ENCODE peak calls at places on chromosomes 16 and 17, in six cellular contexts. One of them, this sample, is unnamed.
A peak's percentile ranks its signal among the peaks of the same experiment; 100 is the strongest.

GRCh38 chr16:695355-696089 is 5.3 kb upstream of the WDR24 start:
- DNase-seq in fibroblast of lung: no peak
- DNase-seq in lung: no peak
- DNase-seq in Peyer's patch: peak; percentile 87
- DNase-seq in left ventricle myocardium inferior: no peak
- DNase-seq in AG09309: no peak
- DNase-seq in this sample: peak; percentile 94

GRCh38 chr17:50063516-50064252 is 7.8 kb downstream of the ITGA3 start:
- DNase-seq in fibroblast of lung: no peak
- DNase-seq in lung: no peak
- DNase-seq in Peyer's patch: no peak
- DNase-seq in left ventricle myocardium inferior: no peak
- DNase-seq in AG09309: no peak
- DNase-seq in this sample: peak; percentile 92

GRCh38 chr17:6506679-6507231 is 49.6 kb downstream of the PITPNM3 start:
- DNase-seq in fibroblast of lung: peak; percentile 15
- DNase-seq in lung: peak; percentile 46
- DNase-seq in Peyer's patch: peak; percentile 60
- DNase-seq in left ventricle myocardium inferior: no peak
- DNase-seq in AG09309: no peak
- DNase-seq in this sample: peak; percentile 89

GRCh38 chr16:71542377-71542776 is 16.2 kb downstream of the CHST4 start:
- DNase-seq in fibroblast of lung: peak; percentile 6
- DNase-seq in lung: peak; percentile 39
- DNase-seq in Peyer's patch: peak; percentile 61
- DNase-seq in left ventricle myocardium inferior: peak; percentile 18
- DNase-seq in AG09309: no peak
- DNase-seq in this sample: peak; percentile 46

GRCh38 chr17:82435601-82436583 is 14.7 kb downstream of the CYBC1 start:
- DNase-seq in fibroblast of lung: no peak
- DNase-seq in lung: no peak
- DNase-seq in Peyer's patch: no peak
- DNase-seq in left ventricle myocardium inferior: no peak
- DNase-seq in AG09309: no peak
- DNase-seq in this sample: peak; percentile 87

GRCh38 chr16:89670496-89671431 is 13.1 kb downstream of the SPATA33 start:
- DNase-seq in fibroblast of lung: peak; percentile 43
- DNase-seq in lung: no peak
- DNase-seq in Peyer's patch: no peak
- DNase-seq in left ventricle myocardium inferior: no peak
- DNase-seq in AG09309: no peak
- DNase-seq in this sample: peak; percentile 92

GRCh38 chr16:4877298-4877685 is 30.0 kb downstream of the UBN1 start:
- DNase-seq in fibroblast of lung: no peak
- DNase-seq in lung: no peak
- DNase-seq in Peyer's patch: no peak
- DNase-seq in left ventricle myocardium inferior: no peak
- DNase-seq in AG09309: no peak
- DNase-seq in this sample: peak; percentile 52

GRCh38 chr17:6303664-6304063 is 131.3 kb downstream of the AIPL1 start:
- DNase-seq in fibroblast of lung: peak; percentile 1
- DNase-seq in lung: no peak
- DNase-seq in Peyer's patch: no peak
- DNase-seq in left ventricle myocardium inferior: peak; percentile 23
- DNase-seq in AG09309: no peak
- DNase-seq in this sample: no peak

GRCh38 chr17:16889088-16889465 is 82.8 kb downstream of the TNFRSF13B start:
- DNase-seq in fibroblast of lung: no peak
- DNase-seq in lung: no peak
- DNase-seq in Peyer's patch: no peak
- DNase-seq in left ventricle myocardium inferior: no peak
- DNase-seq in AG09309: no peak
- DNase-seq in this sample: no peak

GRCh38 chr17:59154721-59155438 is at the start of gene SKA2:
- DNase-seq in fibroblast of lung: no peak
- DNase-seq in lung: peak; percentile 97
- DNase-seq in Peyer's patch: peak; percentile 96
- DNase-seq in left ventricle myocardium inferior: peak; percentile 96
- DNase-seq in AG09309: no peak
- DNase-seq in this sample: peak; percentile 65

GRCh38 chr17:81656835-81657234 is 493 bp upstream of the PDE6G start:
- DNase-seq in fibroblast of lung: no peak
- DNase-seq in lung: no peak
- DNase-seq in Peyer's patch: no peak
- DNase-seq in left ventricle myocardium inferior: no peak
- DNase-seq in AG09309: no peak
- DNase-seq in this sample: peak; percentile 62

GRCh38 chr16:27223701-27224100 is 20.4 kb downstream of the KDM8 start:
- DNase-seq in fibroblast of lung: no peak
- DNase-seq in lung: no peak
- DNase-seq in Peyer's patch: no peak
- DNase-seq in left ventricle myocardium inferior: no peak
- DNase-seq in AG09309: no peak
- DNase-seq in this sample: peak; percentile 27

GRCh38 chr17:35890774-35891155 is 10.6 kb upstream of the CCL5 start:
- DNase-seq in fibroblast of lung: no peak
- DNase-seq in lung: peak; percentile 29
- DNase-seq in Peyer's patch: no peak
- DNase-seq in left ventricle myocardium inferior: no peak
- DNase-seq in AG09309: no peak
- DNase-seq in this sample: no peak

GRCh38 chr16:22373662-22374310 is 633 bp downstream of the CDR2 start:
- DNase-seq in fibroblast of lung: no peak
- DNase-seq in lung: peak; percentile 41
- DNase-seq in Peyer's patch: peak; percentile 78
- DNase-seq in left ventricle myocardium inferior: peak; percentile 48
- DNase-seq in AG09309: no peak
- DNase-seq in this sample: no peak

GRCh38 chr16:66858740-66859396 is 14.7 kb downstream of the CA7 start:
- DNase-seq in fibroblast of lung: peak; percentile 28
- DNase-seq in lung: peak; percentile 73
- DNase-seq in Peyer's patch: no peak
- DNase-seq in left ventricle myocardium inferior: peak; percentile 71
- DNase-seq in AG09309: no peak
- DNase-seq in this sample: peak; percentile 80

GRCh38 chr16:66270333-66270927 is 96.1 kb upstream of the CDH5 start:
- DNase-seq in fibroblast of lung: peak; percentile 67
- DNase-seq in lung: peak; percentile 67
- DNase-seq in Peyer's patch: peak; percentile 75
- DNase-seq in left ventricle myocardium inferior: peak; percentile 71
- DNase-seq in AG09309: no peak
- DNase-seq in this sample: peak; percentile 97

GRCh38 chr16:56113223-56113622 is 78.1 kb upstream of the GNAO1 start:
- DNase-seq in fibroblast of lung: no peak
- DNase-seq in lung: no peak
- DNase-seq in Peyer's patch: no peak
- DNase-seq in left ventricle myocardium inferior: peak; percentile 18
- DNase-seq in AG09309: no peak
- DNase-seq in this sample: no peak

GRCh38 chr16:86343111-86343642 is 167.2 kb upstream of the FOXF1 start:
- DNase-seq in fibroblast of lung: peak; percentile 94
- DNase-seq in lung: no peak
- DNase-seq in Peyer's patch: no peak
- DNase-seq in left ventricle myocardium inferior: peak; percentile 24
- DNase-seq in AG09309: no peak
- DNase-seq in this sample: no peak

DNA sequence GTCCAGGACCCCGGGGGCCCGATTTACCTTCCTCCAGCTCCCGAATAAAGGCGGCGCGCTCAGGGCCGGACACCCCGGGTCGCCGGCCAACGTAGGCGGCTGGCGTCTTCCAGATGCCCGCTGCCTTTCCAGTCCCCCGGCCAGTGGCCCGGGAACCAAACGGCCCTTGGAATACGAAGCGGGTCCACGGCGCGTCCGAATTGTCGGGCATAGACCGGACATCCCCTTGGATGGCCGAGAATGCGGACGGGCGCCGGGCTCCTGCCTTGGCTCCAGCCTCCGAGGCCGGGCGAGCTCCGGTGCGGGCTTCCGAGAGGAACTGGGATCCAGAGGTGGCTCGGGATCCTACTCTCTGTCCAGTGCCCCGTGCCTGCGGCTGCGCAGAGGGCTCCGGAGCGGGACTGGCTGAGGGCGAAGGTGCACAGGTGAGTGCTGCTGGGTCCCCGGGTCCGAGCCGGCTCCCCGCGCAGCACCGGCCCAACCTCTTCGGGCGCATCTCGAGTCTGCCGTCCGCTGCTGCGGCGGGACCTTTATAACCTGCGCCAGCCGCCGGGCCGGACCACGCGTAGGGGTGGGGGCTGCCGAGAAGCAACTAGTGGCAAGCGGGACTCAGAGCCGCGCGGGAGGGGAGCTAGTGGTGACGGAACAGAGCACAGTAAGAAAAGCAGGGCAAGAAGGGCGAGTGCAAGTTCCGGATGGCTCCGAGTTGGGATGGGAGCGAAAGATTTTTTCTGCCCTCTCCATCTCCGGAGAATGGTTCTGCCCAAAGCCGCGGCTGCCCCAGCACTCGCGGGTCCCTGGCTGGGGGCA is at the start of gene HAP1:
- DNase-seq in fibroblast of lung: peak; percentile 17
- DNase-seq in lung: no peak
- DNase-seq in Peyer's patch: no peak
- DNase-seq in left ventricle myocardium inferior: no peak
- DNase-seq in AG09309: no peak
- DNase-seq in this sample: peak; percentile 89
- H3K4me3 ChIP-seq in fibroblast of lung: peak within 1 kb of the TSS; percentile 50
- H3K4me3 ChIP-seq in lung: no peak within 1 kb of the TSS
- H3K4me3 ChIP-seq in Peyer's patch: peak within 1 kb of the TSS; percentile 48
- H3K4me3 ChIP-seq in left ventricle myocardium inferior: peak within 1 kb of the TSS; percentile 67
- H3K4me3 ChIP-seq in AG09309: peak within 1 kb of the TSS; percentile 38
- H3K4me3 ChIP-seq in this sample: peak within 1 kb of the TSS; percentile 53

GRCh38 chr17:72134560-72135399 is 14.0 kb downstream of the SOX9 start:
- DNase-seq in fibroblast of lung: peak; percentile 75
- DNase-seq in lung: no peak
- DNase-seq in Peyer's patch: no peak
- DNase-seq in left ventricle myocardium inferior: no peak
- DNase-seq in AG09309: peak; percentile 47
- DNase-seq in this sample: no peak
- H3K4me3 ChIP-seq in fibroblast of lung: no peak overlapping the region
- H3K4me3 ChIP-seq in lung: no peak overlapping the region
- H3K4me3 ChIP-seq in Peyer's patch: no peak overlapping the region
- H3K4me3 ChIP-seq in left ventricle myocardium inferior: no peak overlapping the region
- H3K4me3 ChIP-seq in AG09309: no peak overlapping the region
- H3K4me3 ChIP-seq in this sample: no peak overlapping the region

DNA sequence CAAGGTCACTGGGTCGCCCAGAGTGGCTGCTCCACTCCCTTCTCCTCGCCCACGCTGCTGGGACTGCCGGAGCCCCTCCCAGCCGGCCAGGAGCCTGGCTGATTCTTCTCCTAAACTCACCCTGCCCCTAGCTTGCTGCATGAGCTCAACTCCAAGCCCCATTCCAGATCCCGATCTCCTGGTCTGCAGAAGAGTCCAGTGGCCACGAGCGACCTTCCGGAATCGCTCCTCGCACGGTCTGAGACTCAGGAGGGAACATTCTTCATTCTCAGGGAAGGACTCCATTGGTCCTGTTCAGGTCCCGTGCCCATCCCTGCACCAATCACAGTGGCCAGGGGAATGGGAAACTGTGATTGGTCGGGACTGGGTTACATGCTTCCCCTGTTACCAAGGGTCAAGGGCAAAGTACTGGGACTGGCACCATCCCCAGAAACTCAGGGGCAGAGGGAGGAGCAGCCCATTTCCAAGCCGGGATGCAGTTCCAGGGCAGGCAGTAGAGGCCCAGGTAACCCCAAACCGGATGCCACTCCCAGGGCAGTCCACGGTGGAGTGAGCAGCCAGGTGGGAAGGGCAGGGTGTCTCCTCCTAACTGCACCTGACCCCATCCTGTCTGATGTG is 24.5 kb upstream of the CIBAR2 start:
- DNase-seq in fibroblast of lung: peak; percentile 67
- DNase-seq in lung: peak; percentile 65
- DNase-seq in Peyer's patch: no peak
- DNase-seq in left ventricle myocardium inferior: peak; percentile 52
- DNase-seq in AG09309: no peak
- DNase-seq in this sample: peak; percentile 87
- H3K4me3 ChIP-seq in fibroblast of lung: peak overlapping the region; percentile 1
- H3K4me3 ChIP-seq in lung: no peak overlapping the region
- H3K4me3 ChIP-seq in Peyer's patch: peak overlapping the region; percentile 33
- H3K4me3 ChIP-seq in left ventricle myocardium inferior: peak overlapping the region; percentile 56
- H3K4me3 ChIP-seq in AG09309: no peak overlapping the region
- H3K4me3 ChIP-seq in this sample: peak overlapping the region; percentile 65

GRCh38 chr17:79950711-79951110 is 85.0 kb downstream of the TBC1D16 start:
- DNase-seq in fibroblast of lung: no peak
- DNase-seq in lung: no peak
- DNase-seq in Peyer's patch: peak; percentile 46
- DNase-seq in left ventricle myocardium inferior: no peak
- DNase-seq in AG09309: no peak
- DNase-seq in this sample: peak; percentile 62
- H3K4me3 ChIP-seq in fibroblast of lung: no peak overlapping the region
- H3K4me3 ChIP-seq in lung: no peak overlapping the region
- H3K4me3 ChIP-seq in Peyer's patch: peak overlapping the region; percentile 4
- H3K4me3 ChIP-seq in left ventricle myocardium inferior: no peak overlapping the region
- H3K4me3 ChIP-seq in AG09309: no peak overlapping the region
- H3K4me3 ChIP-seq in this sample: no peak overlapping the region

GRCh38 chr16:81097230-81097629 is 1.0 kb upstream of the GCSH start:
- DNase-seq in fibroblast of lung: no peak
- DNase-seq in lung: no peak
- DNase-seq in Peyer's patch: no peak
- DNase-seq in left ventricle myocardium inferior: no peak
- DNase-seq in AG09309: no peak
- DNase-seq in this sample: no peak

GRCh38 chr16:81095953-81096714 is at the start of gene GCSH:
- DNase-seq in fibroblast of lung: peak; percentile 98
- DNase-seq in lung: peak; percentile 99
- DNase-seq in Peyer's patch: peak; percentile 100
- DNase-seq in left ventricle myocardium inferior: peak; percentile 100
- DNase-seq in AG09309: peak; percentile 91
- DNase-seq in this sample: peak; percentile 98

GRCh38 chr16:81095653-81095952 is 592 bp downstream of the GCSH start:
- DNase-seq in fibroblast of lung: peak; percentile 3
- DNase-seq in lung: no peak
- DNase-seq in Peyer's patch: no peak
- DNase-seq in left ventricle myocardium inferior: no peak
- DNase-seq in AG09309: no peak
- DNase-seq in this sample: no peak

GRCh38 chr16:81094771-81095251 is 1.4 kb downstream of the GCSH start:
- DNase-seq in fibroblast of lung: peak; percentile 64
- DNase-seq in lung: no peak
- DNase-seq in Peyer's patch: no peak
- DNase-seq in left ventricle myocardium inferior: no peak
- DNase-seq in AG09309: no peak
- DNase-seq in this sample: no peak

GRCh38 chr16:81096715-81097208 is 567 bp upstream of the GCSH start:
- DNase-seq in fibroblast of lung: no peak
- DNase-seq in lung: no peak
- DNase-seq in Peyer's patch: no peak
- DNase-seq in left ventricle myocardium inferior: no peak
- DNase-seq in AG09309: no peak
- DNase-seq in this sample: no peak
- H3K4me3 ChIP-seq in fibroblast of lung: peak overlapping the region; percentile 17
- H3K4me3 ChIP-seq in lung: no peak overlapping the region
- H3K4me3 ChIP-seq in Peyer's patch: peak overlapping the region; percentile 76
- H3K4me3 ChIP-seq in left ventricle myocardium inferior: peak overlapping the region; percentile 97
- H3K4me3 ChIP-seq in AG09309: no peak overlapping the region
- H3K4me3 ChIP-seq in this sample: peak overlapping the region; percentile 56